ENCODE peak calls at places on chromosome 9, in five cellular contexts. P is lung; R is CD8-positive, alpha-beta memory T cell; K is CD4-positive, alpha-beta memory T cell; I is PC-9. N is an unnamed sample.

GRCh38 chr9:131503626-131504465 is 1.1 kb downstream of the POMT1 start:
- DNase-seq in P (no peak), R (peak), K (peak), I (peak), N (no peak)

GRCh38 chr9:114098021-114098659 is 952 bp downstream of the KIF12 start:
- DNase-seq in P (no peak), R (no peak), K (no peak), I (no peak), N (no peak)

GRCh38 chr9:126689027-126689825 is 75.5 kb downstream of the LMX1B start:
- DNase-seq in P (no peak), R (no peak), K (no peak), I (no peak), N (no peak)

GRCh38 chr9:112624711-112625707 is 92.9 kb downstream of the INIP start:
- DNase-seq in P (no peak), R (no peak), K (no peak), I (no peak), N (no peak)

GRCh38 chr9:128552744-128553221 is 396 bp downstream of the SPTAN1 start:
- DNase-seq in P (peak), R (peak), K (no peak), I (peak), N (no peak)

GRCh38 chr9:131666779-131667178 is 73.1 kb downstream of the RAPGEF1 start:
- DNase-seq in P (no peak), R (no peak), K (peak), I (no peak), N (no peak)

GRCh38 chr9:94929373-94929764 is 202.9 kb downstream of the AOPEP start:
- DNase-seq in P (no peak), R (no peak), K (no peak), I (peak), N (no peak)

GRCh38 chr9:114377046-114377445 is 10.7 kb downstream of the AKNA start:
- DNase-seq in P (no peak), R (no peak), K (no peak), I (no peak), N (no peak)

GRCh38 chr9:120711354-120711753 is 2.9 kb downstream of the MEGF9 start:
- DNase-seq in P (no peak), R (no peak), K (no peak), I (no peak), N (no peak)

GRCh38 chr9:19999491-20000057 is 210.7 kb upstream of the SLC24A2 start:
- DNase-seq in P (no peak), R (no peak), K (no peak), I (no peak), N (no peak)

GRCh38 chr9:95724253-95724991 is 151.1 kb upstream of the ERCC6L2 start:
- DNase-seq in P (no peak), R (peak), K (peak), I (no peak), N (no peak)

GRCh38 chr9:109012009-109012875 is 1.1 kb downstream of the CTNNAL1 start:
- DNase-seq in P (peak), R (peak), K (peak), I (peak), N (peak)

GRCh38 chr9:97925497-97926334 is 3.4 kb upstream of the TRMO start:
- DNase-seq in P (no peak), R (no peak), K (no peak), I (no peak), N (no peak)

GRCh38 chr9:92807031-92807756 is 42.6 kb upstream of the BICD2 start:
- DNase-seq in P (no peak), R (no peak), K (peak), I (no peak), N (no peak)

GRCh38 chr9:113590991-113591898 is 127.7 kb downstream of the RGS3 start:
- DNase-seq in P (peak), R (peak), K (peak), I (peak), N (no peak)

GRCh38 chr9:112382501-112383364 is 2.8 kb downstream of the HSDL2 start:
- DNase-seq in P (no peak), R (no peak), K (no peak), I (no peak), N (no peak)

GRCh38 chr9:127057970-127058644 is 64.3 kb downstream of the ANGPTL2 start:
- DNase-seq in P (no peak), R (no peak), K (no peak), I (no peak), N (no peak)

GRCh38 chr9:97980918-97981827 is 2.0 kb upstream of the ANP32B start:
- DNase-seq in P (no peak), R (no peak), K (no peak), I (no peak), N (no peak)

GRCh38 chr9:74800226-74800625 is 87.5 kb downstream of the TRPM6 start:
- DNase-seq in P (no peak), R (no peak), K (no peak), I (no peak), N (no peak)

GRCh38 chr9:4994166-4994890 is 9.3 kb downstream of the JAK2 start:
- DNase-seq in P (no peak), R (no peak), K (no peak), I (no peak), N (no peak)

GRCh38 chr9:27468450-27469110 is 55.5 kb upstream of the IFNK start:
- DNase-seq in P (no peak), R (no peak), K (no peak), I (no peak), N (no peak)

GRCh38 chr9:77426712-77427111 is 221.4 kb downstream of the GNA14 start:
- DNase-seq in P (no peak), R (no peak), K (no peak), I (no peak), N (no peak)

GRCh38 chr9:127783111-127783621 is 2.7 kb upstream of the CDK9 start:
- DNase-seq in P (peak), R (peak), K (peak), I (no peak), N (no peak)

GRCh38 chr9:9749591-9749990 is 863.2 kb downstream of the PTPRD start:
- DNase-seq in P (no peak), R (no peak), K (no peak), I (no peak), N (no peak)

GRCh38 chr9:107739601-107740082 is 250.1 kb upstream of the KLF4 start:
- DNase-seq in P (peak), R (no peak), K (no peak), I (peak), N (no peak)

GRCh38 chr9:69089491-69089890 is 53.9 kb downstream of the FXN start:
- DNase-seq in P (no peak), R (no peak), K (no peak), I (no peak), N (no peak)

GRCh38 chr9:133981958-133982681 is 10.0 kb downstream of the VAV2 start:
- DNase-seq in P (no peak), R (no peak), K (no peak), I (no peak), N (no peak)

GRCh38 chr9:109705515-109705914 is 74.5 kb upstream of the PALM2AKAP2 start:
- DNase-seq in P (no peak), R (no peak), K (no peak), I (no peak), N (peak)

GRCh38 chr9:15373201-15373530 is 49.5 kb upstream of the SNAPC3 start:
- DNase-seq in P (no peak), R (no peak), K (no peak), I (no peak), N (peak)

GRCh38 chr9:86242012-86242411 is 17.4 kb downstream of the C9orf153 start:
- DNase-seq in P (no peak), R (no peak), K (no peak), I (no peak), N (no peak)

GRCh38 chr9:78054180-78054579 is 22.6 kb upstream of the GNAQ start:
- DNase-seq in P (no peak), R (no peak), K (peak), I (peak), N (no peak)

GRCh38 chr9:656918-657583 is 184.4 kb upstream of the DMRT1 start:
- DNase-seq in P (no peak), R (no peak), K (no peak), I (no peak), N (no peak)

GRCh38 chr9:93108301-93109041 is 12.5 kb downstream of the CARD19 start:
- DNase-seq in P (no peak), R (peak), K (no peak), I (no peak), N (no peak)

GRCh38 chr9:94160594-94161501 is 76.6 kb downstream of the PTPDC1 start:
- DNase-seq in P (no peak), R (no peak), K (no peak), I (no peak), N (no peak)

GRCh38 chr9:127583605-127584053 is 28.4 kb upstream of the STXBP1 start:
- DNase-seq in P (no peak), R (no peak), K (no peak), I (no peak), N (no peak)

GRCh38 chr9:121538221-121538620 is 38.6 kb upstream of the GGTA1 start:
- DNase-seq in P (no peak), R (no peak), K (no peak), I (no peak), N (no peak)

GRCh38 chr9:112867275-112867991 is 23.2 kb downstream of the SLC46A2 start:
- DNase-seq in P (peak), R (no peak), K (no peak), I (peak), N (no peak)

GRCh38 chr9:83956288-83957028 is 23.6 kb downstream of the HNRNPK start:
- DNase-seq in P (peak), R (peak), K (peak), I (peak), N (no peak)

DNA sequence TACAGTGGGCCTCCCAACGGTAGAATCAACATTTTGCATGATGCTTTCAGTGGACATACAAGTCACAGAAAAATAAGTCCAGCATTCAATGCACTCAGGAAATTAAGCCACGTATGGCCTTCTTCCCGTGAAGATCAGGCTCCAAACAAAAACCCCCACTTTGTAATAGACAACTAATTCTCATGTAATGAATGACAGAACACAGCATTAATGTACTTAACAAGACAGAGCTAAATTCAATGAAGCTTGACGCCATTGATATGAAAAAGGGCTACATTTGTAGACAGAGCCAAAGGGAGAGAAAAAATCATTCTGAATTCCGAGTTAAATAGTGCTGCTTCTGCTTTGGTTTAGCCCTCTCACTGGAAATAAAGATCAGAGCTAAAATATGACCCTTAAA is 250.6 kb downstream of the BNC2 start:
- DNase-seq in P (no peak), R (no peak), K (no peak), I (no peak), N (no peak)
- H3K4me3 ChIP-seq in P (no peak), R (no peak), K (no peak), I (no peak), N (no peak)

DNA sequence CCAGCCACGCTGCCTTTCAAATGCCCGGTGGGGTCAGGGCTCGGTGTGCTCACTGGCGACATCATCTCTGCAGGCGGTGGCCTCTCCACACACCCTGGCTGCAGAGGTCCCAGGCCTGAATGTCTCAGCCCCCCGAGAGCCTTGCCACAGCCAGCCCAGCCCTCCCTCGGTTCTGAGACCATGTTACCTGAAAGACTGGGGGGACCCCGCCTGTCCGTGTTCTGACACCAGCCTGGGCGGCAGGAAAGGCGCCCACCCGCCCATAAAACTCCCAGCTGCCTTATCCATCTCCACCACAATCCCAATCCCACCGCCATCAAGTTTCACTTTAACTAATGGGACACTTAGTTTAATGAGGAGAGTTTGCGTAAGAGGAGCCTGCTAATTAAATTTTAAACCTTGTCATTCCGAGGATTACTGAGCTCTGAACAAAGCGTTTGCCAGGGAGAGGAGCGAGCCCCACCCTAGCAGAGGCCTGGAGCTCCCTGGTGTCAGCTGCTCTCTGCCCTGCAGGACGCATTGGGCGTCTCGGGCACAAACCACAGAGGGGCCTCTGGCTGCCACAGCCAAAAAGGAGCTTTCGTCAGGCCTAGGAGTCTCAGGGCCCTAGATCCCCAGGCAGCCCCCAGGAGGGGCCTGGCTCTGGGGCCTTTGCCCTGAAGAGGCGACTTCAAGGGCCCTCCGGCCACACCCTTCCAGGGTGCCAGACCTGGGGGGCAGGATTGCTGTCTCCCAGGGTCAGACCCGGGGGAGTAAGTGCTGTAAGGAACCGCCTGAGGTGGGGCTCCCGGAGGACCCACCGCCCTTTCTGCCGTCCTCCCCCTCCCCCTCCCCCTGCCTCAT is 15.3 kb downstream of the LHX3 start:
- DNase-seq in P (no peak), R (no peak), K (no peak), I (no peak), N (no peak)
- H3K4me3 ChIP-seq in P (no peak), R (no peak), K (no peak), I (no peak), N (no peak)

DNA sequence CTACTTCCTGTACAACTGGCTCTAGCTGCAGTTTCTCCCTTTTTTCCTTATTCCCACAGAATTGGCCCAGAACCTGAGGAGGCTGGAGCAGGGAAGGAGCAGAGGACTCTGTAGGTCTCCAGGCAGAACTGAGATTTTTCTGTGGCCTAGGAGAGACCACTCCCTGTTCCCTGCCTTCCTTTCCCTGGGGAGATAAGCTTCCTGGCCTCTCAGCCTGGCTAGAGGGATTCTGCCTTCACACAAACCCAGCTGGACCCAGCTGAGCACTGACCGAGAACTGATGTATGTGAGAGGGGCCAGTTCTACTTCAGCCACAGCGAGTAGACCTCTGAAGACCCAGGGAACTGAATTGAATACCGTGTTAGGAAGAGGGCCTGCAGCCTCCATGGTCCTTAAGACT is 48.0 kb downstream of the RUSC2 start:
- DNase-seq in P (no peak), R (no peak), K (no peak), I (no peak), N (no peak)
- H3K4me3 ChIP-seq in P (no peak), R (no peak), K (no peak), I (no peak), N (no peak)

DNA sequence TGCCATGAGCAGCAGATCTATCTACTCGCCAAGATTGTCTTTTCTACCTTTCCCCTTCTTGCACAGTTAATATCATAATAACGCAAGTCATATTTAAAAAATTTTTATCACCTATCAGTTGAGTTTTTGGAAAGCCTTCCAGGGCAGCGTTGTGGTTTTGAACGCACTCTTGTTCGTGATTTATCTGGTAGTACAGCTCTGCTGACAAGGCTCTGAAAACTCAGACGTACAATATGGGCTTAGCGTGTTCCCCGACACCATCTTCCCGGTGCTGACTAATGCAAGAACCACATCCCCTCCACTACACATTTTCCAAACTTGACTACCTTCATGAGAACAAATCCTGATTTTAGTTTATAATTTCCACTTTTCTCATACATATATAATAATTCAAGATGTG is 1.6 kb upstream of the NFIL3 start:
- DNase-seq in P (no peak), R (no peak), K (no peak), I (no peak), N (no peak)
- H3K4me3 ChIP-seq in P (no peak), R (peak), K (no peak), I (no peak), N (no peak)

GRCh38 chr9:13603916-13604315 is 324.4 kb upstream of the MPDZ start:
- DNase-seq in P (no peak), R (no peak), K (no peak), I (no peak), N (no peak)

GRCh38 chr9:13606576-13606975 is 327.1 kb upstream of the MPDZ start:
- DNase-seq in P (no peak), R (no peak), K (no peak), I (no peak), N (no peak)

GRCh38 chr9:13613296-13613695 is 333.8 kb upstream of the MPDZ start:
- DNase-seq in P (no peak), R (no peak), K (no peak), I (no peak), N (no peak)

GRCh38 chr9:13607746-13608445 is 328.4 kb upstream of the MPDZ start:
- DNase-seq in P (no peak), R (no peak), K (no peak), I (no peak), N (no peak)
- H3K4me3 ChIP-seq in P (no peak), R (no peak), K (no peak), I (no peak), N (no peak)

GRCh38 chr9:124008855-124009834 is 2.4 kb upstream of the LHX2 start:
- DNase-seq in P (no peak), R (no peak), K (no peak), I (no peak), N (no peak)
- H3K4me3 ChIP-seq in P (no peak), R (no peak), K (no peak), I (no peak), N (no peak)

DNA sequence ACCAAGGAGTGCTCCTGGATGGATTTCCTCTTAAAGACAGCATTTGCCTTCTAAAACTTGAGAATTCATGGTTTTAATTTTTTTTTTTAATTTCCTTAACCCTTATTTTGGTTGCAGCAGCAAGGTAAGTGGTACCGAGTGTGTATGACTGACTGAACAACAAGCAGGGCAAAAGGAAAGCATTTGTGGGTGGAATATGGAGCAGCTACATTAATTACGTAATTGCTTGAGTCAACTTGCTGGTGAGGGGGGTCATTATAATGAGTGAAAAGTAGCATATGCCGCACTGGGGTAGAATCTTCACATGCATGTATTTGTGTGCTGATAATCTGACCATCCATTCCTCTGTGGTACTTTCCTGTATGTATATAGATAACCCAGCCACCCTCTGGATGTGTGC is 147.7 kb upstream of the RUSC2 start:
- DNase-seq in P (no peak), R (no peak), K (no peak), I (no peak), N (no peak)
- H3K4me3 ChIP-seq in P (peak), R (no peak), K (no peak), I (no peak), N (peak)

DNA sequence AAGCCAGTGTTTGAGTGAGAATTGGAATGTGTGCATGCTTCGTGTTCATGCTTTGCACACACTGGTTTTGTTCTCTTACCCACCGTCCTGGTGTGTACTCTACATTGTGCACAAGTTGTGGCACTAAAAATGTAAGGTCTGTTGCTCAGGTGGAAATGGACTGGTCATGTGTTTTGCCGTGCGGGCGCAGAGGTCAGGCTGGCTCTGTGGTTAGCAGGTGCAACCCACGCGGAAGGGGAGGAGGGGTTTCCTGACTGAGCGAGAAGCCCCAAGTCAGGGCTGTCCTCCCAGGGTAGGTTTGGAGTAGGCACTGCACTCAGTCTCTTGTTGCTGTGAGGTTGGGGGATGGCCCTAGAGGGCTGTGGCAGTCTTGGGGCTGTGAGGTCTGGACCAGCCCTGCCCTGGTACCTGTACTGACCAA is 86.6 kb downstream of the EHMT1 start:
- DNase-seq in P (no peak), R (no peak), K (peak), I (no peak), N (no peak)
- H3K4me3 ChIP-seq in P (no peak), R (peak), K (peak), I (no peak), N (no peak)

DNA sequence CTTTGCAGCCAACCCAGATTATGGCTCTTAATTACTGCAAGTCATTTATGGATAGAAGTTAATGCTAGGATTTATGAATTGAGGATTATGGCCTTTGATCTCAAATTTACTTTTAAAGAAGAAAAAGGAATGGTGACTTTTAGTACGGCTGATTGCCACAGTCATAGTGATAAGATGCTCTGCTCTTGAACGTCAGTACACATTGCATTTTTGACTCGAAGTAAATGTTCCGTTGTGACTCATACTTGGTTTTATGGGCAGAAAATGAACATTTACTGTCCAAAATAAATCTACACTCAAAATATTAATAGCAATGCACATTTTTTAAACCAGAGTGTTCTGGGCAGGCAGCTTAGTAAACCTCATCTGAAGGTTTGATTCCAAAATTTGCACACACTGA is 825 bp downstream of the ADAMTSL1 start:
- DNase-seq in P (no peak), R (no peak), K (no peak), I (no peak), N (no peak)
- H3K4me3 ChIP-seq in P (no peak), R (no peak), K (no peak), I (no peak), N (peak)